ENCODE peak calls at places on chromosomes 5 and 9, in five cellular contexts. K, E, N, Y and L are unnamed samples.

GRCh38 chr5:671459-672328 is 21.5 kb downstream of the TPPP start:
- DNase-seq in K (peak; percentile 57), N (peak; percentile 90), E (no peak), Y (peak; percentile 83), L (no peak)

GRCh38 chr5:145244788-145245187 is 590.4 kb downstream of the PRELID2 start:
- DNase-seq in N (no peak), K (no peak), Y (no peak), E (no peak), L (no peak)

GRCh38 chr9:91803970-91804752 is 145.9 kb downstream of the ROR2 start:
- DNase-seq in N (no peak), E (no peak), K (no peak), Y (no peak), L (no peak)

GRCh38 chr9:34139477-34140146 is 13.1 kb upstream of the DCAF12 start:
- DNase-seq in E (no peak), Y (peak; percentile 62), K (peak; percentile 53), N (no peak), L (peak; percentile 41)

GRCh38 chr9:6243746-6244145 is 28.1 kb downstream of the IL33 start:
- DNase-seq in K (no peak), Y (no peak), E (peak; percentile 48), N (no peak), L (no peak)

GRCh38 chr9:135797507-135798302 is 95.7 kb downstream of the KCNT1 start:
- DNase-seq in Y (peak; percentile 74), N (peak; percentile 94), K (no peak), E (no peak), L (peak; percentile 24)

GRCh38 chr5:172454355-172455086 is at the start of gene SH3PXD2B:
- DNase-seq in Y (peak; percentile 59), E (no peak), N (peak; percentile 82), K (peak; percentile 52), L (no peak)

GRCh38 chr5:158843305-158843704 is 256.4 kb downstream of the EBF1 start:
- DNase-seq in N (no peak), E (no peak), K (no peak), Y (no peak), L (no peak)

GRCh38 chr5:371811-372555 is 50.5 kb downstream of the AHRR start:
- DNase-seq in Y (no peak), E (no peak), K (no peak), N (peak; percentile 42), L (no peak)

GRCh38 chr5:122151640-122152039 is 22.3 kb downstream of the ZNF474 start:
- DNase-seq in E (no peak), K (no peak), N (no peak), Y (no peak), L (no peak)

GRCh38 chr5:171420429-171421231 is 1.2 kb downstream of the FGF18 start:
- DNase-seq in E (no peak), K (no peak), Y (no peak), N (no peak), L (no peak)

GRCh38 chr9:36357639-36358038 is 42.4 kb downstream of the RNF38 start:
- DNase-seq in Y (no peak), N (no peak), K (no peak), E (no peak), L (no peak)

GRCh38 chr9:1331546-1331945 is 281.4 kb downstream of the DMRT2 start:
- DNase-seq in Y (no peak), E (no peak), N (no peak), K (no peak), L (no peak)

GRCh38 chr5:83509535-83509934 is 38.0 kb downstream of the VCAN start:
- DNase-seq in N (no peak), K (no peak), E (no peak), Y (peak; percentile 5), L (no peak)

GRCh38 chr5:133899506-133899905 is 68.9 kb downstream of the C5orf15 start:
- DNase-seq in K (no peak), E (no peak), N (no peak), Y (no peak), L (no peak)

GRCh38 chr9:15724006-15724405 is 171.2 kb downstream of the CCDC171 start:
- DNase-seq in N (no peak), Y (no peak), E (no peak), K (no peak), L (no peak)

GRCh38 chr5:93604119-93604963 is 21.3 kb downstream of the NR2F1 start:
- DNase-seq in Y (no peak), N (no peak), E (no peak), K (no peak), L (no peak)

GRCh38 chr5:139488269-139488668 is 5.7 kb upstream of the STING1 start:
- DNase-seq in K (no peak), N (no peak), E (no peak), Y (no peak), L (no peak)
- TF ChIP-seq SRF in K (no peak), N (no peak), E (no peak), Y (no peak), L (no peak)

GRCh38 chr5:72018158-72018803 is 89.0 kb upstream of the MAP1B start:
- DNase-seq in K (peak; percentile 39), Y (peak; percentile 70), E (peak; percentile 26), N (peak; percentile 91), L (peak; percentile 57)
- TF ChIP-seq JUND in K (no peak), Y (no peak), E (no peak), N (no peak), L (no peak)

DNA sequence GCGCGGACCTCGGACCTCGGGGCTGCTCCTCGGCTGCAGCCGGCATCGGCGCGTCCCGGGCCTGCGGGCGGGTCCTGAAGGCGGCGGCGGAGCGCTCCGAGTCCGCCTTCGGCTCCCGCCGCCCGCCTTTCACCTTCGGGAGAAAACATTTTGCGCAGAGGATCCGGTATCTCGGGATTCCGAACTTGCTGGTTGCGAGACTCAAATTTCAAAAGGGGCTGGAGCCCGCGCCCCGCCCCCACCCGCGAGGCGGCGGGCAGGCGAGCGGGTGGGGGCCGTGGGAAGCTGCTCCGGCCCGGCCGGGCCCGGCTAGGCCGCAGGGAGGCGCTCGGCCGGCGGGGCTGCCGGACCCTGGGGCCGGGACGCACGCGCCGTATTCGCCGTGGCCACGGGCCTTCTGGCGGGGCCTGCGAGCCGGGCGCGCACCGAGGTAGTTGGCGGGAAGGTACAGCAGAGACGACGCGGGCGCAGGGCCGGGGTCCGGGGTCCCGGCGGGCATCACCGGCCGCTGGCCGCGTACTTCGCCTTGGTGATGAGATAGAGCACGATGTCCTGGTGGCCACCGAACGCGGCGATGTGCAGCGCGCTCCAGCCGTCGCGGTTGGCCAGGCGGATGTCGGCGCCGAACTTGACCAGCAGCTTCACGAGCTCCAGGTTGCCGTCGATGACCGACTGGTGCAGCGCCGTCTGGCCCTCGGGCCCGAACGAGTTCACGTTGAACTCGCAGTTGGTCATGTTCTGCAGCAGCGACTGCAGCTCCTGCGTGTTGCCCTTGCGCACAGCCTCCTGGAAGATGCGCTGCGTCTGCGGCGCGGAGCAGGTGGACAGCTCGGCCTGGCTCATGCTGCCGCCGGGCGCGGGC is 754 bp downstream of the NRARP start:
- DNase-seq in K (no peak), Y (peak; percentile 83), N (peak; percentile 76), E (no peak), L (peak; percentile 29)
- TF ChIP-seq SRF in K (no peak), Y (no peak), N (no peak), E (no peak), L (no peak)

GRCh38 chr5:95283761-95284511 is 958 bp downstream of the MCTP1 start:
- DNase-seq in N (peak; percentile 85), E (no peak), Y (peak; percentile 36), K (no peak), L (no peak)
- TF ChIP-seq JUND in N (no peak), E (no peak), Y (no peak), K (no peak), L (no peak)

GRCh38 chr5:161410640-161411039 is 135.9 kb downstream of the GABRB2 start:
- DNase-seq in N (no peak), E (no peak), K (no peak), Y (no peak), L (no peak)
- TF ChIP-seq SRF in N (no peak), E (no peak), K (no peak), Y (no peak), L (no peak)